ENCODE peak calls at places on chromosomes 5 and 9, in four cellular contexts. A is PC-9, L is GM23248, H is breast epithelium. S is an unnamed sample.

GRCh38 chr9:124392855-124393460 is 22.3 kb downstream of the PSMB7 start:
- DNase-seq in A (peak), L (peak), H (no peak), S (peak)

GRCh38 chr9:89154651-89155336 is 23.8 kb downstream of the SHC3 start:
- DNase-seq in A (peak), L (peak), H (no peak), S (no peak)

GRCh38 chr9:121741198-121741918 is 89.9 kb downstream of the DAB2IP start:
- DNase-seq in A (no peak), L (no peak), H (no peak), S (no peak)

GRCh38 chr9:14096182-14096922 is 217.6 kb downstream of the NFIB start:
- DNase-seq in A (no peak), L (peak), H (no peak), S (no peak)

GRCh38 chr9:122203995-122204394 is 24.8 kb downstream of the LHX6 start:
- DNase-seq in A (no peak), L (no peak), H (no peak), S (no peak)

GRCh38 chr9:97786341-97786740 is 66.7 kb upstream of the FOXE1 start:
- DNase-seq in A (peak), L (peak), H (no peak), S (no peak)

GRCh38 chr9:2800385-2801179 is 43.3 kb downstream of the PUM3 start:
- DNase-seq in A (no peak), L (peak), H (no peak), S (no peak)

GRCh38 chr9:86405926-86406325 is 51.7 kb upstream of the TUT7 start:
- DNase-seq in A (peak), L (peak), H (no peak), S (no peak)

GRCh38 chr9:80320480-80320879 is 748.7 kb downstream of the TLE4 start:
- DNase-seq in A (no peak), L (no peak), H (no peak), S (no peak)

GRCh38 chr9:8683496-8683895 is 883.9 kb upstream of the DMAC1 start:
- DNase-seq in A (no peak), L (no peak), H (no peak), S (no peak)

GRCh38 chr5:174572591-174572990 is 151.8 kb upstream of the MSX2 start:
- DNase-seq in A (no peak), L (no peak), H (no peak), S (no peak)

GRCh38 chr9:5479994-5480694 is 29.8 kb downstream of the CD274 start:
- DNase-seq in A (no peak), L (no peak), H (no peak), S (no peak)

GRCh38 chr9:27117489-27118135 is 8.6 kb downstream of the TEK start:
- DNase-seq in A (peak), L (peak), H (no peak), S (no peak)

GRCh38 chr5:1298067-1298551 is 3.2 kb upstream of the TERT start:
- DNase-seq in A (no peak), L (no peak), H (no peak), S (no peak)

GRCh38 chr5:73114029-73114688 is 6.2 kb upstream of the TMEM171 start:
- DNase-seq in A (no peak), L (no peak), H (no peak), S (no peak)

GRCh38 chr5:149172261-149172660 is 31.0 kb downstream of the ABLIM3 start:
- DNase-seq in A (peak), L (peak), H (no peak), S (no peak)

GRCh38 chr5:78895616-78896015 is 89.5 kb downstream of the ARSB start:
- DNase-seq in A (no peak), L (peak), H (no peak), S (no peak)

GRCh38 chr9:91900057-91900816 is 49.8 kb downstream of the ROR2 start:
- DNase-seq in A (no peak), L (peak), H (no peak), S (peak)

GRCh38 chr9:91421987-91422765 is 1.5 kb downstream of the NFIL3 start:
- DNase-seq in A (no peak), L (peak), H (no peak), S (no peak)

GRCh38 chr5:116848974-116849586 is 274.5 kb upstream of the SEMA6A start:
- DNase-seq in A (no peak), L (no peak), H (no peak), S (no peak)
- H3K27ac ChIP-seq in A (no peak), L (no peak), H (no peak), S (no peak)

DNA sequence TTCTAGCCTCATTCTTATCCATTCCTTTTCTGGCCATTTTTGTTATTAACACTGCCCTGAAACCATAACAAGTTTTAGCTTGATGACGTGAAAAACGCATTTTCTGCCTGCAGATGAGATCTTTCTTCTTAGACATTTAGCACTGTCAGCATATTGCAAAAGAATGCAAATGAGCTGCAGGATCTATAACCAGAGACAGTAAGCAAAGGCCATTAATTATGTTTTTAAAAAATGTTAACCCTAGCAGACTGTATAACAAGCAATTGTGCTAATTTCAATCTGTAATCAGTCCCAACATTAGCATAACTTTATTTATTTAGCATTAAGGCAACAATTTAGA is 60.4 kb upstream of the ZNF608 start:
- DNase-seq in A (no peak), L (no peak), H (no peak), S (no peak)
- H3K27ac ChIP-seq in A (no peak), L (no peak), H (no peak), S (no peak)

GRCh38 chr9:118533101-118533500 is 828.9 kb downstream of the TLR4 start:
- DNase-seq in A (no peak), L (peak), H (no peak), S (no peak)

GRCh38 chr9:118533850-118534249 is 829.6 kb downstream of the TLR4 start:
- DNase-seq in A (no peak), L (no peak), H (no peak), S (no peak)

GRCh38 chr9:118529210-118529609 is 825.0 kb downstream of the TLR4 start:
- DNase-seq in A (no peak), L (peak), H (no peak), S (no peak)

DNA sequence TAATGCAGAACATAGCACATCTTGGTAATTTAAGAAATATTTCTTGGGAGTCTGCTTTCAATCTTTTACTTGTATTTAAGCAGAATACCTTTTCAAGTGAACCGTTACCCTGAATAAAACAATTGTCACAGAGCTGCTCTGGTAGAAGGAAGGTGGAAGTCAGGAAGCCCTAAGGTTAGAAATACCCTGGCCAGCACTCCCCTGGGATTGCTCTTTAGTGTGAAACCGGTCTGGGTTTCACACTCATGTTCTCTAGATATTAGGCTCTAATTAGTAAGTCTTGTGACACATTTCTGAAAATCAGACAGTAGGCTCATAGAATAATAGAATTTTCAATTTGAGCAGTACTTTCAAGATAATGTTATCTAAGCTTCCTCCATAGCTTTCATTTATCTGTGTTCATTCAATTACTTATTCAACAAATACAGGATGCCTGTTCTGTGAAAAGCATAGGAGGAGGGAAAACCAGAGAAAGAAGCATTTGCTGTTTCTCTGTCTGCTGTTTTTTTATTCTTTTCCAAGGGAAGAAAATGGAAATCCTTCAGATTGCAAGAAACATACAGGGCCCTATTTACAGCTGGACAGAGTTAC is 825.5 kb downstream of the TLR4 start:
- DNase-seq in A (no peak), L (peak), H (no peak), S (no peak)
- H3K27ac ChIP-seq in A (no peak), L (no peak), H (no peak), S (no peak)

GRCh38 chr5:151708126-151708525 is 21.4 kb upstream of the SPARC start:
- DNase-seq in A (no peak), L (no peak), H (no peak), S (no peak)
- H3K27ac ChIP-seq in A (no peak), L (no peak), H (no peak), S (no peak)

DNA sequence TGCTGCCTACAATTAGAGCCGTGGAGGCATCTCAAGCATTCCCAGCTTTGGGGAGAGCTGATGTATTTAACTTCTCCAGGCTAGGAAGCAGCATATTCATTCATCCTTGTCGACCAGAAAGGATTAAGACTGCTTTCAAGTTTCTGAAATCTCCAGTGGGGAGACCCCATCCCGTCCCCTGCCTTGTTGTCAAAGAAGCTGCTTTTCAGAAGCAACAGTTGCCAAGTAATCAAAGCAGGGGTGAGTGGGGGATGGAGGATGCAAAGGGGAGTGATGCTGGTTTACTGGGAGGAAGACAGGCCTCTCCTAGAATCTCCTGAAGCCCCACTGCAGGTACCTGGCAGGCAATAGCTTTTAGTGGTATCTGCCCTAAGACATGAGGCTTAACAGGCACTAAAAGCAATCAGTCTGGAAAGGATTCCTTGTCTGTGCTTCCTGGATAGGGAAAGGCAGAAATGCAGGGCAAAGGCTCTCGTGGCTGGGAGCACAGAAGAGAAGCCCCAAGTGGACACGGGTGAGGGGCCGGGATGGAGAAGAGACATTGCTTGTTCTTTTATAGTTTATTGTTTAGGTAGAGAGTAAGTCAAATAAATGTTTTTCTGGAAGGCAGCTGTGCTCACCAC is 40.2 kb downstream of the CCNJL start:
- DNase-seq in A (no peak), L (no peak), H (no peak), S (no peak)
- H3K27ac ChIP-seq in A (no peak), L (no peak), H (no peak), S (no peak)

S was measured in substantia nigra.